ENCODE peak calls at places on chromosomes 16 and 17, in eight cellular contexts. Y is NCI-H460, A is tibial nerve, I is H9, J is T-helper 9 cell, C is fibroblast of lung, V is posterior vena cava, T is DMS79. B is an unnamed sample.

GRCh38 chr16:83517398-83517797 is 290.4 kb upstream of the HSBP1 start:
- DNase-seq in A (no peak), V (no peak), T (no peak), I (no peak), Y (no peak), C (no peak), J (no peak), B (no peak)

GRCh38 chr16:68668266-68668665 is 23.2 kb downstream of the CDH3 start:
- DNase-seq in Y (no peak), V (no peak), I (no peak), C (no peak), J (no peak), T (no peak), A (no peak), B (no peak)

GRCh38 chr16:20938426-20938825 is 37.9 kb downstream of the LYRM1 start:
- DNase-seq in V (no peak), I (no peak), J (no peak), Y (no peak), T (no peak), A (no peak), C (peak), B (no peak)

GRCh38 chr16:73616186-73616585 is 568.3 kb upstream of the ZFHX3 start:
- DNase-seq in Y (no peak), A (no peak), I (no peak), T (no peak), V (no peak), C (peak), J (no peak), B (no peak)

GRCh38 chr17:51510940-51511339 is 250.6 kb downstream of the UTP18 start:
- DNase-seq in A (no peak), J (no peak), C (no peak), Y (no peak), I (no peak), V (no peak), T (no peak), B (no peak)

GRCh38 chr16:77414752-77415231 is 20.0 kb downstream of the ADAMTS18 start:
- DNase-seq in A (no peak), J (no peak), C (peak), T (no peak), Y (no peak), I (no peak), V (no peak), B (no peak)

GRCh38 chr16:27779719-27780161 is 229.8 kb downstream of the KATNIP start:
- DNase-seq in C (peak), A (peak), T (peak), V (no peak), Y (peak), I (peak), J (no peak), B (no peak)

GRCh38 chr16:4696905-4697866 is 3.8 kb downstream of the NUDT16L1 start:
- DNase-seq in I (no peak), A (no peak), Y (no peak), T (no peak), V (no peak), J (no peak), C (no peak), B (no peak)

GRCh38 chr17:56891751-56892150 is 22.1 kb downstream of the TRIM25 start:
- DNase-seq in J (peak), I (peak), V (peak), A (no peak), C (no peak), T (no peak), Y (no peak), B (peak)

GRCh38 chr16:75860654-75861053 is 134.4 kb upstream of the CPHXL start:
- DNase-seq in I (no peak), J (no peak), V (no peak), Y (no peak), C (no peak), T (peak), A (no peak), B (no peak)

GRCh38 chr16:31072540-31073072 is 1.4 kb downstream of the ZNF668 start:
- DNase-seq in I (no peak), C (peak), V (peak), J (no peak), A (no peak), Y (peak), T (no peak), B (no peak)

GRCh38 chr16:89134269-89134668 is 37.3 kb upstream of the CDH15 start:
- DNase-seq in I (no peak), C (no peak), V (peak), A (no peak), J (no peak), Y (no peak), T (no peak), B (no peak)

GRCh38 chr17:45370949-45371413 is 54.2 kb upstream of the MAP3K14 start:
- DNase-seq in J (no peak), Y (peak), I (peak), T (no peak), C (peak), V (no peak), A (peak), B (no peak)

GRCh38 chr16:30830072-30830417 is 43.0 kb upstream of the ZNF629 start:
- DNase-seq in C (no peak), J (no peak), V (no peak), T (no peak), Y (no peak), A (no peak), I (no peak), B (no peak)

GRCh38 chr17:13513039-13513405 is 88.7 kb downstream of the HS3ST3A1 start:
- DNase-seq in I (no peak), C (peak), A (no peak), V (peak), Y (no peak), J (no peak), T (no peak), B (no peak)

GRCh38 chr17:4631431-4631830 is 10.0 kb downstream of the ALOX15 start:
- DNase-seq in Y (no peak), A (no peak), J (no peak), T (no peak), V (peak), C (no peak), I (no peak), B (no peak)

B was measured in effector CD4-positive, alpha-beta T cell.